ENCODE peak calls at places on chromosomes 5 and 9, in four cellular contexts. One of them, this sample, is unnamed.

GRCh38 chr5:90886381-90886780 is 327.8 kb downstream of the ADGRV1 start:
- DNase-seq in H1: no peak
- DNase-seq in GM12878: no peak
- DNase-seq in HepG2: no peak
- DNase-seq in this sample: no peak

GRCh38 chr5:33023649-33024048 is 312.5 kb downstream of the NPR3 start:
- DNase-seq in H1: no peak
- DNase-seq in HepG2: no peak
- DNase-seq in GM12878: no peak
- DNase-seq in this sample: no peak

GRCh38 chr9:93686127-93686879 is 109.9 kb downstream of the PHF2 start:
- DNase-seq in GM12878: no peak
- DNase-seq in H1: no peak
- DNase-seq in HepG2: no peak
- DNase-seq in this sample: no peak

GRCh38 chr5:134444941-134445471 is 33.3 kb upstream of the CDKN2AIPNL start:
- DNase-seq in HepG2: no peak
- DNase-seq in H1: no peak
- DNase-seq in GM12878: no peak
- DNase-seq in this sample: no peak

GRCh38 chr9:18281291-18281690 is 192.7 kb upstream of the ADAMTSL1 start:
- DNase-seq in H1: no peak
- DNase-seq in HepG2: no peak
- DNase-seq in GM12878: no peak
- DNase-seq in this sample: no peak

GRCh38 chr5:93221-93980 is 1.4 kb downstream of the PLEKHG4B start:
- DNase-seq in HepG2: no peak
- DNase-seq in H1: no peak
- DNase-seq in GM12878: no peak
- DNase-seq in this sample: no peak

GRCh38 chr5:168324864-168325615 is 33.6 kb downstream of the WWC1 start:
- DNase-seq in HepG2: peak
- DNase-seq in GM12878: no peak
- DNase-seq in H1: no peak
- DNase-seq in this sample: no peak

GRCh38 chr9:15249042-15249818 is 57.8 kb downstream of the TTC39B start:
- DNase-seq in GM12878: no peak
- DNase-seq in HepG2: no peak
- DNase-seq in H1: no peak
- DNase-seq in this sample: no peak

GRCh38 chr9:132797861-132798659 is 80.0 kb downstream of the AK8 start:
- DNase-seq in H1: no peak
- DNase-seq in GM12878: no peak
- DNase-seq in HepG2: no peak
- DNase-seq in this sample: no peak

GRCh38 chr5:77101298-77101697 is 14.2 kb upstream of the ZBED3 start:
- DNase-seq in HepG2: no peak
- DNase-seq in GM12878: no peak
- DNase-seq in H1: no peak
- DNase-seq in this sample: no peak

GRCh38 chr9:21903380-21903965 is 90.7 kb downstream of the CDKN2A start:
- DNase-seq in H1: no peak
- DNase-seq in HepG2: no peak
- DNase-seq in GM12878: no peak
- DNase-seq in this sample: no peak

GRCh38 chr5:74865799-74866652 is at the start of gene FAM169A:
- DNase-seq in HepG2: no peak
- DNase-seq in GM12878: no peak
- DNase-seq in H1: peak
- DNase-seq in this sample: no peak

GRCh38 chr9:123438821-123439220 is 82.8 kb downstream of the CRB2 start:
- DNase-seq in HepG2: peak
- DNase-seq in GM12878: no peak
- DNase-seq in H1: no peak
- DNase-seq in this sample: no peak

GRCh38 chr5:140058212-140058932 is 15.3 kb upstream of the NRG2 start:
- DNase-seq in H1: no peak
- DNase-seq in HepG2: no peak
- DNase-seq in GM12878: no peak
- DNase-seq in this sample: no peak

GRCh38 chr9:124126571-124127289 is 115.2 kb downstream of the LHX2 start:
- DNase-seq in H1: peak
- DNase-seq in GM12878: peak
- DNase-seq in HepG2: peak
- DNase-seq in this sample: peak

GRCh38 chr9:120394058-120394669 is 185.8 kb downstream of the CDK5RAP2 start:
- DNase-seq in HepG2: peak
- DNase-seq in GM12878: no peak
- DNase-seq in H1: no peak
- DNase-seq in this sample: no peak

GRCh38 chr9:90175865-90176264 is 466.8 kb downstream of the DIRAS2 start:
- DNase-seq in H1: no peak
- DNase-seq in GM12878: no peak
- DNase-seq in HepG2: no peak
- DNase-seq in this sample: no peak

GRCh38 chr9:89781838-89782237 is 177.0 kb downstream of the GADD45G start:
- DNase-seq in GM12878: peak
- DNase-seq in H1: no peak
- DNase-seq in HepG2: no peak
- DNase-seq in this sample: no peak

GRCh38 chr9:71250626-71251025 is 129.2 kb upstream of the TRPM3 start:
- DNase-seq in GM12878: no peak
- DNase-seq in HepG2: no peak
- DNase-seq in H1: peak
- DNase-seq in this sample: no peak

GRCh38 chr9:136352682-136353081 is 10.9 kb downstream of the DNLZ start:
- DNase-seq in H1: no peak
- DNase-seq in HepG2: no peak
- DNase-seq in GM12878: no peak
- DNase-seq in this sample: peak

GRCh38 chr5:65803699-65804426 is 81.9 kb downstream of the NLN start:
- DNase-seq in H1: no peak
- DNase-seq in GM12878: no peak
- DNase-seq in HepG2: no peak
- DNase-seq in this sample: no peak

GRCh38 chr9:136695435-136695895 is 8.2 kb upstream of the AGPAT2 start:
- DNase-seq in H1: no peak
- DNase-seq in HepG2: no peak
- DNase-seq in GM12878: no peak
- DNase-seq in this sample: no peak

GRCh38 chr5:65663804-65664521 is 39.1 kb downstream of the SHLD3 start:
- DNase-seq in GM12878: no peak
- DNase-seq in HepG2: no peak
- DNase-seq in H1: no peak
- DNase-seq in this sample: peak

GRCh38 chr5:55982957-55983381 is 11.8 kb downstream of the IL6ST start:
- DNase-seq in HepG2: no peak
- DNase-seq in GM12878: no peak
- DNase-seq in H1: no peak
- DNase-seq in this sample: no peak

GRCh38 chr5:115377468-115378217 is 81.2 kb upstream of the CCDC112 start:
- DNase-seq in HepG2: no peak
- DNase-seq in GM12878: peak
- DNase-seq in H1: no peak
- DNase-seq in this sample: no peak

GRCh38 chr9:127155314-127155713 is 32.9 kb upstream of the ANGPTL2 start:
- DNase-seq in H1: peak
- DNase-seq in HepG2: no peak
- DNase-seq in GM12878: no peak
- DNase-seq in this sample: no peak

GRCh38 chr5:17272111-17272510 is 54.7 kb downstream of the BASP1 start:
- DNase-seq in HepG2: no peak
- DNase-seq in H1: no peak
- DNase-seq in GM12878: no peak
- DNase-seq in this sample: no peak

GRCh38 chr5:67992919-67993318 is 222.6 kb upstream of the PIK3R1 start:
- DNase-seq in GM12878: no peak
- DNase-seq in H1: no peak
- DNase-seq in HepG2: no peak
- DNase-seq in this sample: no peak

GRCh38 chr9:78314953-78315870 is 18.3 kb downstream of the PSAT1 start:
- DNase-seq in GM12878: no peak
- DNase-seq in HepG2: no peak
- DNase-seq in H1: peak
- DNase-seq in this sample: no peak

GRCh38 chr5:175542232-175542965 is 64.0 kb downstream of the SFXN1 start:
- DNase-seq in HepG2: no peak
- DNase-seq in H1: no peak
- DNase-seq in GM12878: no peak
- DNase-seq in this sample: no peak

GRCh38 chr5:80109549-80110478 is 74.7 kb downstream of the THBS4 start:
- DNase-seq in GM12878: peak
- DNase-seq in H1: peak
- DNase-seq in HepG2: no peak
- DNase-seq in this sample: no peak

GRCh38 chr5:30479104-30479503 is 714.4 kb upstream of the CDH6 start:
- DNase-seq in H1: no peak
- DNase-seq in GM12878: no peak
- DNase-seq in HepG2: no peak
- DNase-seq in this sample: no peak

GRCh38 chr9:110214553-110214952 is 6.6 kb upstream of the C9orf152 start:
- DNase-seq in GM12878: no peak
- DNase-seq in H1: no peak
- DNase-seq in HepG2: peak
- DNase-seq in this sample: no peak

GRCh38 chr5:74357827-74358226 is 282.7 kb downstream of the ENC1 start:
- DNase-seq in H1: no peak
- DNase-seq in HepG2: no peak
- DNase-seq in GM12878: no peak
- DNase-seq in this sample: no peak

GRCh38 chr9:131875828-131876485 is 136.1 kb upstream of the RAPGEF1 start:
- DNase-seq in H1: no peak
- DNase-seq in HepG2: no peak
- DNase-seq in GM12878: no peak
- DNase-seq in this sample: no peak

GRCh38 chr5:157116483-157116954 is 7.7 kb upstream of the HAVCR2 start:
- DNase-seq in GM12878: peak
- DNase-seq in HepG2: no peak
- DNase-seq in H1: no peak
- DNase-seq in this sample: no peak
- TF ChIP-seq BRCA1 in GM12878: no peak
- TF ChIP-seq BRCA1 in HepG2: no peak
- TF ChIP-seq BRCA1 in H1: no peak
- TF ChIP-seq BRCA1 in this sample: no peak

DNA sequence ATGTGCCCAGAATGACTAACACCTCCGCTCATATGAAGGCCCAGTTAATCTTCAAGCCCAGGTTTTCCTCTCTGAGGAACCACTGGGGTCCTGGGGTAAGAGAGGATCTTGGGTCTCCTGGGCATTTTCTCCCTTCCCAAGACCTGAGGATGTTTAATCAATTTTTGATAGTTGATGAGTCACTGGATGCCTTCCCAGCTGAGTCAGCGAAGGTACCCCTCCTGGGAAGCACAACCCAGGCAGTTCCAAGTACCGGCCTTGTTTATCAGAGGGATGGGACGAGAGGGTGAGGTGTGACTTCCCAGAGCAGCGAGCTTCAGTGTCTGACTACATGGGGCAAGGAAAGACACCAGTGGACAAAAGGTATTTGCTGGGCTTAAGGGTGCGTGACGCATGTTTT is 119.6 kb upstream of the IL12B start:
- DNase-seq in H1: no peak
- DNase-seq in HepG2: no peak
- DNase-seq in GM12878: no peak
- DNase-seq in this sample: no peak
- TF ChIP-seq BRCA1 in H1: no peak
- TF ChIP-seq BRCA1 in HepG2: no peak
- TF ChIP-seq BRCA1 in GM12878: no peak
- TF ChIP-seq BRCA1 in this sample: no peak

GRCh38 chr5:6472792-6473191 is 24.1 kb downstream of the UBE2QL1 start:
- DNase-seq in GM12878: no peak
- DNase-seq in H1: no peak
- DNase-seq in HepG2: peak
- DNase-seq in this sample: no peak

GRCh38 chr5:6476313-6476661 is 27.6 kb downstream of the UBE2QL1 start:
- DNase-seq in H1: no peak
- DNase-seq in HepG2: no peak
- DNase-seq in GM12878: no peak
- DNase-seq in this sample: no peak

GRCh38 chr5:6473284-6473683 is 24.6 kb downstream of the UBE2QL1 start:
- DNase-seq in H1: no peak
- DNase-seq in HepG2: no peak
- DNase-seq in GM12878: no peak
- DNase-seq in this sample: no peak

GRCh38 chr5:6478793-6479192 is 30.1 kb downstream of the UBE2QL1 start:
- DNase-seq in GM12878: no peak
- DNase-seq in HepG2: no peak
- DNase-seq in H1: no peak
- DNase-seq in this sample: no peak

DNA sequence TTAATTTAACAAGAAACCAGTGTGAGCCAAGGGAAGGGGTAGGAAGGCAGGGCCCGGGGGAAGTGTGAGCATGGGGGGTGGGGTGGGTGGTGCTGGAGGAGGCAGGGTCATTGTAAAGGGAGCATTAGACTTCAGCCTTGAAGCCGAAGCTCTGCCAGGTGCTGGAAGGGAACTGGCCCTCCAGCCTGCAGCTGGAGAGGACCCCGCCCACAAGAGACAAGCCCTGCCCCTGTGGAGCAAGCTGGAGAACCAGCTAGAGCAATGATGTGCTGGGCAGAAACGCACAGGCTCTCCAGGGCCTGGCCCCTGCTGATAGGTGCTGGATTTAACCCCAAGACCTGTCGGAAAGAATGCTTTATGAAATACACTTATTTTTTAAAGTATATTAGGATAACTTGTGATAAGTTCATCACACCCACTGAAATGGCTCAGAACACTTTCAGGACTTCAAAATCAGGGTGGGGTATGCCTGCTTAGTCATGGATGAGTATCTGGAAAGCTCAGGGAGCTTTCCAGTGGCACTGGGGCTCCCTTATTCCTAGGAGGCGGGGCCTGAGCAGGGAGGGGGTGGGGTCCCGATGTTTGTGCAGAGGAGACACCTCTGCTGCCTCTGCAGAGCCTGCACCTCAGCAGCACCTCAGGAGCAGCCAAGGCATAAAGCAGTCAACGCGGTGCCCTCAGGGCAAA is 27.1 kb downstream of the UBE2QL1 start:
- DNase-seq in H1: peak
- DNase-seq in HepG2: no peak
- DNase-seq in GM12878: no peak
- DNase-seq in this sample: peak
- TF ChIP-seq BRCA1 in H1: no peak
- TF ChIP-seq BRCA1 in HepG2: no peak
- TF ChIP-seq BRCA1 in GM12878: no peak
- TF ChIP-seq BRCA1 in this sample: no peak

GRCh38 chr5:177117441-177118045 is 16.0 kb upstream of the NSD1 start:
- DNase-seq in GM12878: no peak
- DNase-seq in H1: no peak
- DNase-seq in HepG2: no peak
- DNase-seq in this sample: no peak

GRCh38 chr5:177111720-177112394 is 21.7 kb upstream of the NSD1 start:
- DNase-seq in HepG2: peak
- DNase-seq in H1: peak
- DNase-seq in GM12878: no peak
- DNase-seq in this sample: peak

GRCh38 chr5:177113566-177114424 is 19.8 kb upstream of the NSD1 start:
- DNase-seq in HepG2: peak
- DNase-seq in GM12878: peak
- DNase-seq in H1: peak
- DNase-seq in this sample: peak

GRCh38 chr5:177112589-177113220 is 20.9 kb upstream of the NSD1 start:
- DNase-seq in GM12878: no peak
- DNase-seq in H1: no peak
- DNase-seq in HepG2: no peak
- DNase-seq in this sample: no peak

GRCh38 chr5:177116631-177117373 is 16.8 kb upstream of the NSD1 start:
- DNase-seq in H1: peak
- DNase-seq in HepG2: no peak
- DNase-seq in GM12878: no peak
- DNase-seq in this sample: peak
- TF ChIP-seq BRCA1 in H1: no peak
- TF ChIP-seq BRCA1 in HepG2: no peak
- TF ChIP-seq BRCA1 in GM12878: no peak
- TF ChIP-seq BRCA1 in this sample: no peak

This sample was measured in K562.